ENCODE peak calls at places on chromosome 16, in nine cellular contexts. K is NCI-H446 treated with DMSO at 0.1 percent for 48 hours, B is fibroblast of pulmonary artery, I is pancreas, Y is cardiac fibroblast, A is gastrocnemius medialis, D is A673, Z is fibroblast of the aortic adventitia, L is NCI-H1694 treated with DMSO at 0.1 percent for 48 hours. V is an unnamed sample.

GRCh38 chr16:19284207-19284606 is 1.3 kb upstream of the CLEC19A start:
- DNase-seq in K (no peak), B (no peak), I (peak), Y (no peak), A (peak), D (peak), Z (no peak), L (peak), V (no peak)

GRCh38 chr16:83615553-83615952 is 192.2 kb upstream of the HSBP1 start:
- DNase-seq in K (no peak), B (peak), I (no peak), Y (no peak), A (no peak), D (no peak), Z (peak), L (no peak), V (no peak)

GRCh38 chr16:28844226-28844885 is 1.8 kb downstream of the TUFM start:
- DNase-seq in K (no peak), B (no peak), I (no peak), Y (no peak), A (no peak), D (no peak), Z (no peak), L (no peak), V (no peak)

GRCh38 chr16:10787304-10787703 is 31.3 kb downstream of the TVP23A start:
- DNase-seq in K (peak), B (no peak), I (no peak), Y (no peak), A (no peak), D (peak), Z (no peak), L (no peak), V (no peak)

GRCh38 chr16:67415872-67416793 is at the start of gene ZDHHC1:
- DNase-seq in K (no peak), B (peak), I (peak), Y (peak), A (no peak), D (peak), Z (peak), L (peak), V (no peak)

GRCh38 chr16:86082400-86083030 is 183.6 kb downstream of the IRF8 start:
- DNase-seq in K (no peak), B (no peak), I (no peak), Y (no peak), A (no peak), D (no peak), Z (no peak), L (no peak), V (no peak)

GRCh38 chr16:58124601-58124915 is 4.6 kb downstream of the CFAP20 start:
- DNase-seq in K (no peak), B (no peak), I (no peak), Y (no peak), A (no peak), D (no peak), Z (peak), L (no peak), V (no peak)

GRCh38 chr16:11310997-11311561 is 29.9 kb upstream of the PRM1 start:
- DNase-seq in K (no peak), B (peak), I (no peak), Y (no peak), A (no peak), D (no peak), Z (no peak), L (no peak), V (no peak)

GRCh38 chr16:31458073-31458834 is 1.0 kb upstream of the ARMC5 start:
- DNase-seq in K (no peak), B (peak), I (peak), Y (peak), A (peak), D (peak), Z (peak), L (no peak), V (peak)